ENCODE peak calls at places on chromosomes 5 and 9, in seven cellular contexts. X is left lung, I is HCT116, E is foreskin fibroblast, L is fibroblast of pulmonary artery, U is upper lobe of left lung, P is GM23338. W is an unnamed sample.

GRCh38 chr5:116289276-116289675 is 204.5 kb downstream of the COMMD10 start:
- DNase-seq in X (no peak), I (no peak), E (no peak), L (no peak), U (no peak), P (peak), W (no peak)

GRCh38 chr5:141992349-141992963 is 20.4 kb downstream of the GNPDA1 start:
- DNase-seq in X (no peak), I (no peak), E (peak), L (peak), U (no peak), P (peak), W (peak)

GRCh38 chr9:15206949-15207696 is 99.9 kb downstream of the TTC39B start:
- DNase-seq in X (no peak), I (no peak), E (no peak), L (no peak), U (no peak), P (no peak), W (no peak)

GRCh38 chr5:72326298-72326649 is 6.1 kb downstream of the PTCD2 start:
- DNase-seq in X (no peak), I (no peak), E (no peak), L (no peak), U (no peak), P (no peak), W (no peak)

GRCh38 chr9:126847051-126847450 is 13.4 kb upstream of the ZBTB34 start:
- DNase-seq in X (no peak), I (no peak), E (no peak), L (no peak), U (no peak), P (no peak), W (no peak)

GRCh38 chr9:125579030-125579932 is 127.7 kb downstream of the MAPKAP1 start:
- DNase-seq in X (no peak), I (no peak), E (no peak), L (no peak), U (no peak), P (no peak), W (no peak)

GRCh38 chr9:4714266-4715016 is 26.6 kb downstream of the AK3 start:
- DNase-seq in X (no peak), I (no peak), E (no peak), L (peak), U (no peak), P (peak), W (no peak)

GRCh38 chr9:65432722-65433323 is 147.8 kb upstream of the FOXD4L5 start:
- DNase-seq in X (no peak), I (no peak), E (no peak), L (no peak), U (no peak), P (no peak), W (no peak)

GRCh38 chr5:149416977-149417713 is 38.1 kb upstream of the IL17B start:
- DNase-seq in X (no peak), I (no peak), E (peak), L (no peak), U (no peak), P (no peak), W (no peak)

GRCh38 chr9:124665391-124666058 is 105.6 kb downstream of the NR6A1 start:
- DNase-seq in X (no peak), I (no peak), E (peak), L (no peak), U (no peak), P (no peak), W (no peak)

GRCh38 chr5:72244862-72245371 is 75.1 kb downstream of the MRPS27 start:
- DNase-seq in X (no peak), I (peak), E (peak), L (peak), U (no peak), P (peak), W (peak)

GRCh38 chr5:113219695-113220094 is 215.1 kb downstream of the TSSK1B start:
- DNase-seq in X (no peak), I (no peak), E (no peak), L (no peak), U (no peak), P (no peak), W (no peak)

GRCh38 chr9:111700776-111701175 is 39.4 kb downstream of the GNG10 start:
- DNase-seq in X (no peak), I (no peak), E (no peak), L (peak), U (no peak), P (no peak), W (no peak)

GRCh38 chr9:76905984-76906861 is at the start of gene PRUNE2:
- DNase-seq in X (peak), I (no peak), E (peak), L (peak), U (peak), P (peak), W (peak)

GRCh38 chr9:92507496-92507895 is 25.2 kb upstream of the ASPN start:
- DNase-seq in X (no peak), I (no peak), E (no peak), L (no peak), U (no peak), P (no peak), W (no peak)

GRCh38 chr5:14109041-14109747 is 33.9 kb upstream of the TRIO start:
- DNase-seq in X (no peak), I (no peak), E (peak), L (peak), U (no peak), P (no peak), W (peak)

GRCh38 chr5:14465086-14465485 is 116.5 kb upstream of the OTULINL start:
- DNase-seq in X (no peak), I (no peak), E (peak), L (peak), U (no peak), P (no peak), W (no peak)

GRCh38 chr5:139926797-139927503 is 116.1 kb downstream of the NRG2 start:
- DNase-seq in X (no peak), I (no peak), E (no peak), L (no peak), U (no peak), P (no peak), W (no peak)

GRCh38 chr5:53946405-53947100 is 363.8 kb downstream of the ARL15 start:
- DNase-seq in X (no peak), I (no peak), E (peak), L (no peak), U (no peak), P (no peak), W (no peak)

GRCh38 chr9:81268048-81268447 is 421.3 kb downstream of the TLE1 start:
- DNase-seq in X (no peak), I (no peak), E (peak), L (peak), U (no peak), P (no peak), W (no peak)

GRCh38 chr5:43274435-43275114 is 38.6 kb downstream of the HMGCS1 start:
- DNase-seq in X (no peak), I (no peak), E (no peak), L (no peak), U (peak), P (peak), W (no peak)

GRCh38 chr9:2013688-2014087 is 1.5 kb upstream of the SMARCA2 start:
- DNase-seq in X (no peak), I (no peak), E (peak), L (peak), U (no peak), P (no peak), W (no peak)

GRCh38 chr5:170536498-170536897 is 32.7 kb downstream of the KCNIP1 start:
- DNase-seq in X (no peak), I (no peak), E (no peak), L (no peak), U (no peak), P (no peak), W (no peak)

GRCh38 chr5:71757590-71758543 is 38.8 kb downstream of the CARTPT start:
- DNase-seq in X (no peak), I (peak), E (peak), L (peak), U (no peak), P (peak), W (peak)

GRCh38 chr5:12322042-12322441 is 417.8 kb upstream of the CTNND2 start:
- DNase-seq in X (no peak), I (no peak), E (no peak), L (no peak), U (no peak), P (peak), W (no peak)

GRCh38 chr9:77864096-77864889 is 167.3 kb downstream of the GNAQ start:
- DNase-seq in X (no peak), I (no peak), E (no peak), L (peak), U (no peak), P (no peak), W (no peak)

GRCh38 chr5:132485641-132486317 is 4.8 kb downstream of the IRF1 start:
- DNase-seq in X (no peak), I (no peak), E (no peak), L (no peak), U (no peak), P (no peak), W (no peak)

GRCh38 chr5:33037101-33037500 is 326.0 kb downstream of the NPR3 start:
- DNase-seq in X (no peak), I (no peak), E (no peak), L (no peak), U (no peak), P (no peak), W (no peak)

GRCh38 chr9:87478211-87478992 is 19.3 kb upstream of the DAPK1 start:
- DNase-seq in X (no peak), I (no peak), E (no peak), L (no peak), U (peak), P (no peak), W (no peak)

GRCh38 chr5:88452820-88453219 is 184.2 kb upstream of the TMEM161B start:
- DNase-seq in X (no peak), I (no peak), E (no peak), L (no peak), U (no peak), P (peak), W (peak)

DNA sequence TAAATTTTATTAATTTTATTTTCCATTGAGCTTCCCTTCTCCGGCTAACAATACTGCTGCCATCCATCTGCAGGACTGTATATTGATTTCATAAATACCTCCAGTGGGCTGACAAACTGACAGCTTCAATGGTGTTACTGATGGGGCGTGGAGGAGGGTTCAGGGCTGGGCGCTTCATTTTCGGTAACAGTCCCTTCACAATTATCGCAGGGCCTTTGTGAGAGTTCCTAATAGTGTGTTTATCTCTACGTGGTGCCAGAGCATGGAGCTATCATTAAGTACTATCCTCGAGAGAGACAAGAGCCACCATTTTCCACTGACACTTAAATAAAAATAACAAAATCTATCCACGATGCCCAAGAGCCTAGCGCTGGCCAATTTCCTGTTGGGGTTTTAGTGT is 307.0 kb upstream of the PANK3 start:
- DNase-seq in X (no peak), I (no peak), E (no peak), L (no peak), U (no peak), P (no peak), W (no peak)
- H3K4me3 ChIP-seq in X (no peak), I (no peak), E (no peak), L (no peak), U (no peak), P (no peak), W (no peak)

DNA sequence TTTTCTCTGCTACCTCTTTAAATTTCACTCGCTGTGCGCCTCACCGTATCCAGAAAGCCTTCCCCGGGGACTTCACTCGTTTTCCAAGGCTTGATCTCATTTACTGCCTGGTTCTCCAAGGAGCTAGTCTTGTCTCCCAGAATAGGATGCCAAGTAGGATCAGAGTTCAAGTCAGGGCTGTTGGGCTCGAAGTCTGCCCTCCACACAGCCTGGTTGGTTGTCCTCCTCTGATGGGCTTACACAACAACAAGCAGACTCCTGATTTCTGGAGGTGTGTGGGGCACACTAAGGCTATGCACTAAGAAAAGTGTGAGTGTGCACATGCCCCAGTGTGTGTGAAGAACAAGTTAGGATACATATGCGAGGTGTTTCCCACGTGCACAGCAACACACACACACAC is 14.0 kb upstream of the TNIP1 start:
- DNase-seq in X (no peak), I (no peak), E (peak), L (peak), U (no peak), P (no peak), W (no peak)
- H3K4me3 ChIP-seq in X (no peak), I (no peak), E (no peak), L (no peak), U (no peak), P (no peak), W (no peak)

DNA sequence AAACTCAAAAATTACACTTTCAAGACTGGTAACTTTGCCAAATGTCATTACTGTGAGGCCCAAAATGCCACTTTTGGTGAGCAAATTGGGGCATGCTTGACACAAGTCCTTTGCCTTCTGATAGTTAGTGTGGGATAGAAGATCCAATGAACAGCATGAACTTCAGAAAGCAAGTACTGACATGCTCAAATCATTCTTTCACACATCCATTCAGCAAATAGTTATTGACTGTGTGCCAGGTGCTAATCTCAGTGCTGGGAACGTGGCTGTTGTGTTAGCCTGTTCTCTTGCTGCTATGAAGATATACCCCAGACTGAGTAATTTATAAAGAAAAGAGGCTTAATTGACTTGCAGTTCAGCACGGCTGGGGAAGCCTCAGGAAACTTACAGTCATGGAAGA is 247.0 kb downstream of the CHSY3 start:
- DNase-seq in X (no peak), I (no peak), E (no peak), L (no peak), U (no peak), P (no peak), W (no peak)
- H3K4me3 ChIP-seq in X (no peak), I (no peak), E (no peak), L (no peak), U (no peak), P (no peak), W (no peak)

GRCh38 chr9:88953401-88954029 is 37.8 kb upstream of the S1PR3 start:
- DNase-seq in X (no peak), I (no peak), E (peak), L (peak), U (no peak), P (no peak), W (peak)
- H3K4me3 ChIP-seq in X (no peak), I (no peak), E (peak), L (no peak), U (no peak), P (no peak), W (no peak)

DNA sequence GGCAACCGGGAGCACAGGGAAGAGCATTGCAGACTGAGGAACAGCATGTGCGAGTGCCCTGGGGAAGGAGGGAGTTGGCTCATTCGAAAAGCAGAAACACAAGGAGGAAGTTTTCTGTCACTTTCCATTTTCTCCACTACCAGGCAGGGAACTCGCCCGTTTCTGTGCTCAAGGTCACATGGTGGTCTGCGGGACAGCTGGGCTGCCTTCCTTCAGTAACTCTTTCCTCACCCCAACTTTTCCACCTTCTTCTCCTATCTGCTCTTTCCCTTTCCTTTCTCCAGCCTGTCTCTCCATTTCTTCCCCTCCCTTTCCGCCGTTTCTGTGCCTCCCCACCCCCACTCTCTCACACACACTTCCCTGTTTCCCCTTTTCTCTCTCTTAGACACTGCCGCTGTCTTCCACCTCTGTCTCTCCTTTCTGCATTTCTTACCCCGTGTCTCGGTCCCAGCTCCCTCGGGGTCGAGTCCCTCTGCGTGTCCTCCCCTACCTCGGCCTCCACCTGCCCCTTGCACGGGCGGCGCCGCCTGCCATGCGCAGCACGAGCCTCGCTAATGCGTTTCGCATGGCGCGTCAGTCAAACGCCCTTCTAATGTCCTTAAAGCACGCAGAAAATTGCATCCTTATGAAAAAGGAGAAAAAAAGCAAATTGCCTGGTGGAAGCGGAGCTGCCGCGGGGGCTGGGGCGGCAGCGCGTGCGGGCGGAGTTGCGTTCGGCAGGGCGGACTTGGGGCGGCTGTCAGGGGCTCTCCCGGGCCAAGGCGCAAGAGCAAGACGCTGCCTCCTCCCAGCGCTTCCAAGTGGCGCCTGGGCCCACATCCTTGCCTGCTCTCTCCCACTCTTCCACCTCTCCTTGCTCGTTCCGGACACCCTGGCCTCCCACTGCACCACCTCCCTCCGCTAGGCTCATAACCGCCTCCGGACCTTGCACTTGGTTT is 9.5 kb downstream of the BARX1 start:
- DNase-seq in X (no peak), I (no peak), E (no peak), L (no peak), U (peak), P (peak), W (peak)
- H3K4me3 ChIP-seq in X (no peak), I (no peak), E (no peak), L (no peak), U (no peak), P (peak), W (peak)

DNA sequence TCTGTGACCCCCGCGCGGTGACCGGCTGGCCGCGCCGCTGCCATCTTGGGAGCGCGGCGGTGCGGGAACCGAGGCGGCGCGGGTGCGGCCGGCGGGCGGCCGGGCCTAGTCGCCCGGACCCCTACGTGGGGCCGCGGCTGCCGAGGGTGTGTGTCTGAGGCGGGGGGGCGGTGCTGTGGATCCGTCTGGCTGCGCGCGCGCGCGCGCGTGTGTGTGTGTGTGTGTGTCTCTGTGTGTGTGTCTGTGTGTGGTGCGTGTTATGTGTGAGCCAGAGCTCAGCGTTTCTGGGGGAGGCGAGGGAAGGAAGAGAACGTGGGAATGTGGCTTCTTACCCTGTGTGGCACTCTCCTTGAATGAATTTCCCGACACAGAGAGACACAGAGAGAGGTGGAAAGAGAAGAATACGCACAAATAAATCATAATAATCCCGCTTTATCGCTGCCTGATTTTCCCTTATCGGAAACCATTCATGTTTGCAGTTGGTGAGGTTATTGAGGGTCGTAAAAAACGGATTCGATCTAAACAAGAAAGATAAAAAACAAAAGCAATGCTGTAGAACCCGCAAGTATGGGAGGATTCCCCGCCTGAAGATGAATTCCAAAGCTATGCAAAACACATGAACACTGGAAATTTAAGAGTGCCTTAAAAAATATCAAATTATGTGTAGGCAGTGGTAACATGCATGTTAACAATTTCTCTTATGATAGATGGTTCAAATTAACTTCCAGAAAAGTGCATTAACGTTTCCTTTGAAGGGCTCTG is 5.7 kb downstream of the NR2F1 start:
- DNase-seq in X (peak), I (no peak), E (no peak), L (peak), U (peak), P (no peak), W (no peak)
- H3K4me3 ChIP-seq in X (peak), I (no peak), E (no peak), L (peak), U (no peak), P (peak), W (no peak)

GRCh38 chr9:137029058-137029922 is 1.3 kb upstream of the ABCA2 start:
- DNase-seq in X (peak), I (no peak), E (peak), L (peak), U (no peak), P (peak), W (peak)
- H3K4me3 ChIP-seq in X (peak), I (peak), E (no peak), L (no peak), U (no peak), P (peak), W (peak)